ENCODE peak calls at places on chromosomes 3 and 15, in seven cellular contexts. V, C, E, X, P, M and Y are unnamed samples.

GRCh38 chr3:155232605-155233004 is 60.9 kb downstream of the STRIT1 start:
- DNase-seq in V (peak; percentile 90), C (no peak), E (peak; percentile 8), X (peak; percentile 59), P (no peak), M (no peak), Y (peak; percentile 21)

GRCh38 chr15:97728791-97729190 is 231.7 kb upstream of the ARRDC4 start:
- DNase-seq in V (no peak), C (no peak), E (no peak), X (peak; percentile 19), P (peak; percentile 46), M (no peak), Y (no peak)

GRCh38 chr15:83166218-83166617 is 41.4 kb downstream of the HDGFL3 start:
- DNase-seq in V (no peak), C (no peak), E (no peak), X (no peak), P (no peak), M (no peak), Y (no peak)

GRCh38 chr3:21620511-21621395 is 130.3 kb downstream of the ZNF385D start:
- DNase-seq in V (no peak), C (no peak), E (no peak), X (no peak), P (no peak), M (no peak), Y (no peak)

GRCh38 chr15:31215490-31216209 is 111.0 kb upstream of the KLF13 start:
- DNase-seq in V (peak; percentile 82), C (peak; percentile 78), E (peak; percentile 76), X (peak; percentile 87), P (peak; percentile 82), M (peak; percentile 90), Y (peak; percentile 66)

GRCh38 chr3:172275586-172275985 is 172.7 kb downstream of the GHSR start:
- DNase-seq in V (no peak), C (no peak), E (no peak), X (no peak), P (no peak), M (no peak), Y (no peak)

GRCh38 chr3:194967126-194968117 is 281.7 kb downstream of the FAM43A start:
- DNase-seq in V (no peak), C (no peak), E (no peak), X (no peak), P (no peak), M (no peak), Y (no peak)

GRCh38 chr15:69661871-69662667 is 209.5 kb downstream of the RPLP1 start:
- DNase-seq in V (no peak), C (no peak), E (no peak), X (no peak), P (no peak), M (no peak), Y (no peak)

GRCh38 chr3:53342353-53342752 is 5.0 kb downstream of the DCP1A start:
- DNase-seq in V (no peak), C (no peak), E (no peak), X (no peak), P (no peak), M (no peak), Y (no peak)

GRCh38 chr3:25385807-25386512 is 42.1 kb upstream of the RARB start:
- DNase-seq in V (no peak), C (no peak), E (peak; percentile 63), X (no peak), P (no peak), M (no peak), Y (no peak)

GRCh38 chr15:29115093-29115991 is 154.3 kb downstream of the NSMCE3 start:
- DNase-seq in V (no peak), C (no peak), E (peak; percentile 69), X (no peak), P (no peak), M (no peak), Y (peak; percentile 56)

GRCh38 chr15:70277556-70277955 is 179.8 kb upstream of the TLE3 start:
- DNase-seq in V (no peak), C (no peak), E (no peak), X (no peak), P (no peak), M (no peak), Y (no peak)

GRCh38 chr3:88150371-88150770 is 612 bp downstream of the C3orf38 start:
- DNase-seq in V (no peak), C (peak; percentile 10), E (no peak), X (no peak), P (no peak), M (no peak), Y (no peak)

GRCh38 chr3:12158387-12159226 is at the start of gene TIMP4:
- DNase-seq in V (peak; percentile 9), C (no peak), E (peak; percentile 85), X (peak; percentile 62), P (no peak), M (no peak), Y (peak; percentile 83)

GRCh38 chr15:72846027-72846426 is 62.5 kb upstream of the ADPGK start:
- DNase-seq in V (no peak), C (no peak), E (no peak), X (no peak), P (no peak), M (no peak), Y (no peak)

GRCh38 chr3:77362936-77363335 is 323.0 kb downstream of the ROBO2 start:
- DNase-seq in V (no peak), C (no peak), E (no peak), X (no peak), P (no peak), M (no peak), Y (no peak)

GRCh38 chr3:58833501-58833900 is 166.9 kb upstream of the FAM3D start:
- DNase-seq in V (no peak), C (no peak), E (no peak), X (no peak), P (no peak), M (no peak), Y (no peak)

GRCh38 chr3:143699351-143699750 is 148.9 kb downstream of the SLC9A9 start:
- DNase-seq in V (no peak), C (no peak), E (no peak), X (no peak), P (peak; percentile 23), M (no peak), Y (no peak)

GRCh38 chr15:59699810-59700431 is 10.8 kb upstream of the BNIP2 start:
- DNase-seq in V (no peak), C (no peak), E (no peak), X (no peak), P (no peak), M (no peak), Y (no peak)

GRCh38 chr3:177069514-177070329 is 127.6 kb downstream of the TBL1XR1 start:
- DNase-seq in V (no peak), C (no peak), E (no peak), X (no peak), P (no peak), M (no peak), Y (no peak)

GRCh38 chr3:32453346-32453745 is 49.3 kb downstream of the CMTM6 start:
- DNase-seq in V (no peak), C (no peak), E (no peak), X (no peak), P (no peak), M (no peak), Y (no peak)

GRCh38 chr3:197542741-197543454 is 12.9 kb downstream of the BDH1 start:
- DNase-seq in V (no peak), C (no peak), E (no peak), X (peak; percentile 44), P (peak; percentile 71), M (no peak), Y (no peak)

GRCh38 chr15:78047631-78048409 is 29.7 kb downstream of the TBC1D2B start:
- DNase-seq in V (no peak), C (no peak), E (no peak), X (no peak), P (no peak), M (no peak), Y (no peak)

GRCh38 chr3:136277634-136278033 is 27.5 kb downstream of the PCCB start:
- DNase-seq in V (no peak), C (no peak), E (peak; percentile 92), X (no peak), P (peak; percentile 63), M (no peak), Y (peak; percentile 75)

GRCh38 chr3:14340960-14341708 is 61.3 kb upstream of the SLC6A6 start:
- DNase-seq in V (no peak), C (no peak), E (no peak), X (no peak), P (no peak), M (no peak), Y (no peak)

GRCh38 chr3:161266731-161267150 is 45.6 kb downstream of the NMD3 start:
- DNase-seq in V (no peak), C (no peak), E (no peak), X (no peak), P (no peak), M (no peak), Y (no peak)

GRCh38 chr15:93179704-93180103 is 90.7 kb upstream of the RGMA start:
- DNase-seq in V (no peak), C (no peak), E (peak; percentile 57), X (no peak), P (no peak), M (no peak), Y (peak; percentile 73)

GRCh38 chr3:142053244-142053643 is 96.1 kb downstream of the TFDP2 start:
- DNase-seq in V (no peak), C (peak; percentile 22), E (no peak), X (no peak), P (no peak), M (no peak), Y (no peak)

GRCh38 chr3:119063471-119063870 is 28.8 kb upstream of the IGSF11 start:
- DNase-seq in V (no peak), C (no peak), E (no peak), X (no peak), P (no peak), M (no peak), Y (no peak)

GRCh38 chr3:13776253-13777050 is 103.4 kb downstream of the WNT7A start:
- DNase-seq in V (no peak), C (no peak), E (no peak), X (no peak), P (no peak), M (no peak), Y (no peak)

GRCh38 chr15:45660231-45660979 is 25.6 kb downstream of the SQOR start:
- DNase-seq in V (peak; percentile 51), C (no peak), E (peak; percentile 67), X (no peak), P (no peak), M (no peak), Y (peak; percentile 16)

GRCh38 chr3:42569743-42570142 is 12.0 kb downstream of the SEC22C start:
- DNase-seq in V (no peak), C (no peak), E (no peak), X (no peak), P (no peak), M (no peak), Y (peak; percentile 28)

GRCh38 chr3:52685285-52685704 is 418 bp downstream of the PBRM1 start:
- DNase-seq in V (peak; percentile 55), C (peak; percentile 89), E (peak; percentile 83), X (peak; percentile 82), P (peak; percentile 78), M (peak; percentile 81), Y (peak; percentile 83)

GRCh38 chr3:155991847-155992246 is 121.4 kb downstream of the GMPS start:
- DNase-seq in V (no peak), C (no peak), E (no peak), X (no peak), P (no peak), M (no peak), Y (peak; percentile 48)

GRCh38 chr3:39401983-39402382 is 4.5 kb upstream of the RPSA start:
- DNase-seq in V (no peak), C (no peak), E (no peak), X (no peak), P (no peak), M (no peak), Y (no peak)

GRCh38 chr3:69142090-69142489 is 19.7 kb upstream of the LMOD3 start:
- DNase-seq in V (peak; percentile 48), C (no peak), E (no peak), X (no peak), P (no peak), M (no peak), Y (no peak)

GRCh38 chr15:52256930-52257733 is 38.5 kb downstream of the MYO5C start:
- DNase-seq in V (no peak), C (no peak), E (no peak), X (no peak), P (no peak), M (no peak), Y (peak; percentile 32)